ENCODE peak calls at places on chromosome 18, in six cellular contexts. U is kidney glomerular epithelial cell; G is HTR-8/SVneo; T is stimulated activated naive CD8-positive, alpha-beta T cell treated with anti-CD3 and anti-CD28 coated beads, Interleukin-15, Interleukin-2, amounts not matched to agents 100 U/mL and 50 U/mL, for 24 hours; S is anterior cingulate cortex; C is PC-9. Q is an unnamed sample.

GRCh38 chr18:49697757-49698595 is 115.4 kb downstream of the ACAA2 start:
- DNase-seq in U (no peak), G (no peak), T (no peak), S (no peak), C (no peak), Q (no peak)

GRCh38 chr18:2547477-2548087 is 23.7 kb downstream of the METTL4 start:
- DNase-seq in U (peak), G (peak), T (no peak), S (no peak), C (no peak), Q (no peak)

GRCh38 chr18:3044931-3045698 is 32.2 kb upstream of the LPIN2 start:
- DNase-seq in U (no peak), G (no peak), T (no peak), S (peak), C (peak), Q (no peak)

GRCh38 chr18:77304263-77304662 is 54.6 kb downstream of the GALR1 start:
- DNase-seq in U (no peak), G (no peak), T (no peak), S (no peak), C (no peak), Q (no peak)

GRCh38 chr18:44624052-44624451 is 56.6 kb upstream of the SETBP1 start:
- DNase-seq in U (no peak), G (no peak), T (no peak), S (no peak), C (no peak), Q (no peak)

GRCh38 chr18:79327199-79327545 is 68.6 kb upstream of the NFATC1 start:
- DNase-seq in U (no peak), G (no peak), T (no peak), S (no peak), C (no peak), Q (no peak)

GRCh38 chr18:79717059-79717458 is 37.5 kb downstream of the CTDP1 start:
- DNase-seq in U (no peak), G (no peak), T (no peak), S (no peak), C (no peak), Q (no peak)

GRCh38 chr18:10726198-10727068 is 200.6 kb downstream of the NAPG start:
- DNase-seq in U (no peak), G (no peak), T (no peak), S (no peak), C (no peak), Q (no peak)

GRCh38 chr18:49613141-49613641 is 51.3 kb downstream of the LIPG start:
- DNase-seq in U (peak), G (no peak), T (no peak), S (no peak), C (no peak), Q (no peak)

GRCh38 chr18:45248240-45248903 is 366.9 kb upstream of the SLC14A2 start:
- DNase-seq in U (no peak), G (no peak), T (no peak), S (no peak), C (no peak), Q (no peak)

GRCh38 chr18:8391068-8391467 is 218.2 kb upstream of the RAB12 start:
- DNase-seq in U (no peak), G (no peak), T (no peak), S (no peak), C (no peak), Q (no peak)

GRCh38 chr18:69490813-69491212 is 90.1 kb downstream of the DOK6 start:
- DNase-seq in U (no peak), G (no peak), T (no peak), S (no peak), C (no peak), Q (no peak)

GRCh38 chr18:50465211-50466153 is 90.6 kb downstream of the SKA1 start:
- DNase-seq in U (no peak), G (no peak), T (no peak), S (no peak), C (no peak), Q (no peak)

GRCh38 chr18:51195086-51195601 is 2.3 kb downstream of the MEX3C start:
- DNase-seq in U (no peak), G (no peak), T (no peak), S (no peak), C (no peak), Q (no peak)

GRCh38 chr18:35635171-35635570 is 53.6 kb downstream of the GALNT1 start:
- DNase-seq in U (peak), G (peak), T (no peak), S (no peak), C (no peak), Q (no peak)

GRCh38 chr18:10131783-10132381 is 218.1 kb downstream of the VAPA start:
- DNase-seq in U (no peak), G (no peak), T (no peak), S (no peak), C (no peak), Q (no peak)

GRCh38 chr18:59123588-59124369 is 15.9 kb upstream of the SEC11C start:
- DNase-seq in U (peak), G (peak), T (no peak), S (no peak), C (no peak), Q (no peak)

GRCh38 chr18:32974421-32975165 is 201.8 kb upstream of the KLHL14 start:
- DNase-seq in U (peak), G (no peak), T (no peak), S (no peak), C (no peak), Q (no peak)

GRCh38 chr18:10406172-10406663 is 48.2 kb upstream of the APCDD1 start:
- DNase-seq in U (no peak), G (no peak), T (no peak), S (no peak), C (no peak), Q (no peak)

GRCh38 chr18:69838620-69839411 is 108.9 kb downstream of the CD226 start:
- DNase-seq in U (no peak), G (no peak), T (peak), S (no peak), C (peak), Q (no peak)

GRCh38 chr18:59540819-59541218 is 156.4 kb downstream of the CCBE1 start:
- DNase-seq in U (no peak), G (no peak), T (no peak), S (no peak), C (no peak), Q (no peak)

GRCh38 chr18:48667276-48668254 is 128.7 kb downstream of the CTIF start:
- DNase-seq in U (no peak), G (no peak), T (no peak), S (no peak), C (no peak), Q (peak)

Q was measured in nucleus accumbens.